ENCODE peak calls at places on chromosome 13, in five cellular contexts. T is H1, F is endothelial cell of umbilical vein, L is HCT116, M is endodermal cell. N is an unnamed sample.

GRCh38 chr13:99228737-99229691 is 28.4 kb downstream of the UBAC2 start:
- DNase-seq in T (no peak), F (no peak), L (no peak), M (no peak), N (no peak)

GRCh38 chr13:97182065-97182890 is 39.9 kb upstream of the MBNL2 start:
- DNase-seq in T (no peak), F (no peak), L (no peak), M (no peak), N (no peak)

GRCh38 chr13:48431987-48432615 is 19.2 kb upstream of the LPAR6 start:
- DNase-seq in T (no peak), F (peak), L (no peak), M (no peak), N (no peak)

GRCh38 chr13:58823701-58824100 is 1192.2 kb downstream of the PCDH17 start:
- DNase-seq in T (no peak), F (no peak), L (no peak), M (no peak), N (no peak)

GRCh38 chr13:47903836-47904235 is 97.2 kb downstream of the SUCLA2 start:
- DNase-seq in T (no peak), F (no peak), L (no peak), M (no peak), N (no peak)

GRCh38 chr13:50587839-50588373 is 255.6 kb downstream of the DLEU7 start:
- DNase-seq in T (no peak), F (no peak), L (no peak), M (no peak), N (no peak)

GRCh38 chr13:23856008-23856750 is 33.0 kb downstream of the MIPEP start:
- DNase-seq in T (no peak), F (no peak), L (no peak), M (no peak), N (no peak)

GRCh38 chr13:30364133-30364532 is 56.8 kb upstream of the KATNAL1 start:
- DNase-seq in T (no peak), F (peak), L (no peak), M (no peak), N (no peak)

GRCh38 chr13:89695343-89696257 is 1651.9 kb upstream of the MIR17HG start:
- DNase-seq in T (peak), F (peak), L (peak), M (peak), N (peak)

GRCh38 chr13:101626925-101627555 is 174.6 kb downstream of the ITGBL1 start:
- DNase-seq in T (no peak), F (peak), L (no peak), M (no peak), N (no peak)

GRCh38 chr13:27660511-27660910 is 38.8 kb downstream of the POLR1D start:
- DNase-seq in T (no peak), F (no peak), L (no peak), M (no peak), N (no peak)

GRCh38 chr13:98488736-98489135 is 88.2 kb downstream of the STK24 start:
- DNase-seq in T (no peak), F (no peak), L (no peak), M (no peak), N (no peak)

GRCh38 chr13:22744688-22745452 is 435.9 kb upstream of the SGCG start:
- DNase-seq in T (no peak), F (no peak), L (peak), M (no peak), N (no peak)

GRCh38 chr13:28478127-28478526 is 16.8 kb downstream of the FLT1 start:
- DNase-seq in T (no peak), F (no peak), L (no peak), M (no peak), N (no peak)

GRCh38 chr13:111202745-111203144 is 87.6 kb downstream of the ARHGEF7 start:
- DNase-seq in T (no peak), F (peak), L (peak), M (no peak), N (no peak)

GRCh38 chr13:106143392-106143791 is 392.1 kb downstream of the EFNB2 start:
- DNase-seq in T (no peak), F (no peak), L (no peak), M (no peak), N (no peak)

GRCh38 chr13:30181856-30182651 is 125.3 kb downstream of the KATNAL1 start:
- DNase-seq in T (no peak), F (no peak), L (no peak), M (peak), N (no peak)

GRCh38 chr13:97202761-97203160 is 19.4 kb upstream of the MBNL2 start:
- DNase-seq in T (no peak), F (no peak), L (no peak), M (no peak), N (no peak)

GRCh38 chr13:110466261-110466660 is 95.3 kb downstream of the RAB20 start:
- DNase-seq in T (no peak), F (no peak), L (no peak), M (no peak), N (no peak)

GRCh38 chr13:30797847-30798246 is 62.5 kb downstream of the ALOX5AP start:
- DNase-seq in T (no peak), F (no peak), L (no peak), M (no peak), N (no peak)

GRCh38 chr13:94333131-94333820 is 146.2 kb downstream of the DCT start:
- DNase-seq in T (no peak), F (no peak), L (no peak), M (no peak), N (no peak)

GRCh38 chr13:94331281-94331680 is 148.2 kb downstream of the DCT start:
- DNase-seq in T (no peak), F (no peak), L (no peak), M (no peak), N (no peak)

GRCh38 chr13:94339116-94339687 is 140.3 kb downstream of the DCT start:
- DNase-seq in T (no peak), F (no peak), L (no peak), M (no peak), N (no peak)

GRCh38 chr13:94332360-94333040 is 147.0 kb downstream of the DCT start:
- DNase-seq in T (no peak), F (no peak), L (no peak), M (no peak), N (no peak)

GRCh38 chr13:94335786-94336357 is 143.6 kb downstream of the DCT start:
- DNase-seq in T (no peak), F (peak), L (no peak), M (no peak), N (no peak)
- H3K9ac ChIP-seq in T (no peak), F (no peak), L (no peak), M (no peak), N (no peak)

GRCh38 chr13:113881614-113882265 is 17.9 kb upstream of the GAS6 start:
- DNase-seq in T (no peak), F (peak), L (no peak), M (peak), N (no peak)

GRCh38 chr13:113882716-113883115 is 18.8 kb upstream of the GAS6 start:
- DNase-seq in T (no peak), F (no peak), L (no peak), M (peak), N (no peak)

GRCh38 chr13:113879506-113880360 is 15.9 kb upstream of the GAS6 start:
- DNase-seq in T (no peak), F (no peak), L (no peak), M (peak), N (no peak)

GRCh38 chr13:113882266-113882627 is 18.4 kb upstream of the GAS6 start:
- DNase-seq in T (no peak), F (peak), L (no peak), M (no peak), N (no peak)

DNA sequence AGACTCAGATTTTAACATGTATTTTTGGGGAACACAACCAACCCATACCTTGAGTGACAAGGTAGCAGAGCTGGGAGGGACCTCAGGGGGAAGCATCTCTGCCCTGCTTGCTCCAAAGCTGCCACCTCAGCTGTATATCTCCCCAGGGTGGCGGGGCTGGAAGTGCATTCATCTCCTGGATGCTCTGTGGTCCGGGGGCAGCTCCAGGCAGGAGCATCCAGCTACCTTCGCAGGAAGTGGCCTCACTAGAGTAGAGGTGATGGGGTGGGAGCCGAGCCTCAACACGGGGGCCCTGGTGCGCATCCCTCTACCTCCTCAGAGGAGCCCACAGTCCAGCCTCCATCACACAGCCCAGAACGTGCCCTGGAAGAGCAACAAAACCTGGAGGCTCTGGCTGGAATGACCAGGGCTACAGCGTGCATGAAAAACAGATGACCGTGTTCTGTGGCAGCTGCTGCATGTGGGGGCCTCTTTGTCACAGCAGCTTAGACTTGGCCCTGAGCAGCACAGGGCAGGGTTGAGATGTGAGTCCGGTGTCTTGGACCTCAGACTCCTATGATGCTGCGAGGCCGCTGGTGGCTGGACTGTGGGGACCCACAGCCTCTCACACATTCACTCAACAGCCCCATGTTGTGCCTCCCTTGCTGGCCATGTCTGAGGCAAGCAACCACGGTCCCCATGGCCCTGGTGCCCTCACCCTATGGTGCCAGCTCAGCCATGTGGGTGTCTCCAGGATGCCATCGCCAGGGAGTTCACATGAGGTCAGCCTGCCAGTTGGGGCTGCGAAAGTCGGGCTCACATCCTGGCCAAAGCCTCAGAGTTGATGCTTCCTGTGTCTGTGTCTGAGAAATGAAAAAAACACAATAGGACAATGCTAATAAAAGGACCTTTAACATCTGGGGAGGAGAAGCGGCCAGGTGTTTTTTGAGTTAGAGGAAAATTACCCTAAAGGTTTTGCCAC is 17.1 kb upstream of the GAS6 start:
- DNase-seq in T (no peak), F (peak), L (no peak), M (peak), N (no peak)
- H3K9ac ChIP-seq in T (no peak), F (no peak), L (no peak), M (no peak), N (no peak)

DNA sequence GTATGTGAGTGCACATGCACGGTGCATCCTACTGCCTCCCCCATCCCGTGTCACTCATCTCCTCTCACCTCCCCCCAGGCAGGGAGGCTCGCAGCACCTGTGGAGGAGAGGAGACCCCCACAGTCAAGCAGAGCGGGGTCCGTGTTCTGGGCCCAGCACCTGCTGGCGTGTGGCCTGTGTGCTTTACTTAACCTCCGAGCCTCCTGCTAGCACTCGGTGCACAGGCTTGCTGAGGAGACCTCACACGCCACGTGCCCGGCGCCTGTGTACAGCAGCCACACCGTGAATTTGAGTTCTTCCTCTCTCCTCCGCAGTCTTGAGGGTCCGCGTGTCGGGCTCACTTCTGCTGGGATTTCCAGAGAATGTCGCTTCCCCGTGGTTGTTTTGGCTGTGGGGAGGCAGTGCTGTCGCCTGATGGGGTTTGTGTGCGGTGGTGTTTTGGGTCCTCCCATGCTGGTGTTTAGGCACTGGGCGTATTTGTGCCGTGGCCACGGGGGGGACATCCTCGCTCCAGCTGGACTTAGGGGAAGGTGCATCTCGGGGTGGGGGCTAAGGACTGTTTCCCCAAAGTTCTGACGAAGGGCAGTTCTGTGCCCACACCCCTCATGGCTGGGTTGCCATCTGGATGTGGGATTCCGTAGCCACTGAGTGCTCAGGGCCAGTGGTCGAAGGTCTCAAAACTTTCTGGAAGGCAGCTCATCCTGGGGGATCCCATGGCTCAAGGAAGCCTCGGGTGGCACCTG is 34.8 kb upstream of the TMEM255B start:
- DNase-seq in T (no peak), F (no peak), L (no peak), M (no peak), N (no peak)
- H3K9ac ChIP-seq in T (no peak), F (no peak), L (no peak), M (no peak), N (no peak)

GRCh38 chr13:62209539-62209938 is 793.9 kb upstream of the PCDH20 start:
- DNase-seq in T (no peak), F (no peak), L (no peak), M (no peak), N (no peak)
- H3K9ac ChIP-seq in T (no peak), F (no peak), L (no peak), M (no peak), N (no peak)

GRCh38 chr13:79709526-79709925 is 228.6 kb downstream of the NDFIP2 start:
- DNase-seq in T (no peak), F (peak), L (no peak), M (no peak), N (no peak)
- H3K9ac ChIP-seq in T (no peak), F (no peak), L (no peak), M (no peak), N (no peak)

GRCh38 chr13:46595918-46596315 is 42.9 kb downstream of the LRCH1 start:
- DNase-seq in T (no peak), F (no peak), L (no peak), M (no peak), N (no peak)
- H3K9ac ChIP-seq in T (no peak), F (no peak), L (no peak), M (no peak), N (no peak)